ENCODE peak calls at places on chromosomes 5 and 9, in ten cellular contexts. T is OCI-LY7; F is GM12878; B is cardiac muscle cell; O is CD8-positive, alpha-beta memory T cell; U is H7; D is brain microvascular endothelial cell; W is Peyer's patch; H is heart right ventricle; X is endothelial cell of umbilical vein. I is an unnamed sample.

GRCh38 chr9:5557606-5558587 is 47.6 kb downstream of the PDCD1LG2 start:
- DNase-seq in T (no peak), F (no peak), B (peak; percentile 96), O (peak; percentile 51), U (no peak), D (no peak), W (no peak), H (peak; percentile 11), X (no peak), I (peak; percentile 48)

GRCh38 chr5:166909040-166909439 is 1382.4 kb upstream of the WWC1 start:
- DNase-seq in T (no peak), F (no peak), B (peak; percentile 77), O (no peak), U (no peak), D (no peak), W (no peak), H (no peak), X (no peak), I (no peak)

GRCh38 chr5:174503461-174504265 is 220.7 kb upstream of the MSX2 start:
- DNase-seq in T (no peak), F (no peak), B (peak; percentile 79), O (no peak), U (no peak), D (no peak), W (peak; percentile 74), H (no peak), X (peak; percentile 2), I (no peak)

GRCh38 chr9:93319301-93319991 is 132.0 kb upstream of the FAM120A start:
- DNase-seq in T (no peak), F (no peak), B (no peak), O (no peak), U (peak; percentile 40), D (no peak), W (no peak), H (no peak), X (no peak), I (no peak)

GRCh38 chr5:91361055-91361701 is 21.9 kb downstream of the ARRDC3 start:
- DNase-seq in T (peak; percentile 30), F (peak; percentile 49), B (no peak), O (peak; percentile 9), U (no peak), D (no peak), W (no peak), H (no peak), X (no peak), I (peak; percentile 22)

GRCh38 chr5:5629579-5629978 is 207.1 kb downstream of the ICE1 start:
- DNase-seq in T (no peak), F (no peak), B (peak; percentile 62), O (no peak), U (no peak), D (no peak), W (no peak), H (no peak), X (no peak), I (no peak)

GRCh38 chr5:110757118-110757729 is 18.4 kb downstream of the SLC25A46 start:
- DNase-seq in T (peak; percentile 61), F (no peak), B (peak; percentile 72), O (peak; percentile 24), U (no peak), D (peak; percentile 55), W (no peak), H (peak; percentile 6), X (peak; percentile 62), I (no peak)

GRCh38 chr5:65128226-65128625 is 353.5 kb downstream of the ADAMTS6 start:
- DNase-seq in T (no peak), F (no peak), B (no peak), O (no peak), U (no peak), D (no peak), W (no peak), H (no peak), X (no peak), I (no peak)

GRCh38 chr9:111161015-111161415 is 122.7 kb upstream of the LPAR1 start:
- DNase-seq in T (no peak), F (no peak), B (peak; percentile 44), O (no peak), U (no peak), D (peak; percentile 69), W (no peak), H (no peak), X (no peak), I (peak; percentile 25)

GRCh38 chr5:95042040-95042439 is 242.9 kb downstream of the MCTP1 start:
- DNase-seq in T (no peak), F (no peak), B (no peak), O (no peak), U (no peak), D (no peak), W (no peak), H (no peak), X (no peak), I (no peak)

GRCh38 chr5:10337986-10338385 is 15.5 kb upstream of the MARCHF6 start:
- DNase-seq in T (no peak), F (no peak), B (no peak), O (no peak), U (no peak), D (no peak), W (no peak), H (no peak), X (no peak), I (no peak)

GRCh38 chr5:10797246-10797645 is 36.2 kb upstream of the DAP start:
- DNase-seq in T (no peak), F (no peak), B (peak; percentile 28), O (no peak), U (no peak), D (no peak), W (no peak), H (no peak), X (no peak), I (no peak)

GRCh38 chr5:149529463-149529862 is 21.8 kb downstream of the CSNK1A1 start:
- DNase-seq in T (no peak), F (no peak), B (no peak), O (no peak), U (no peak), D (no peak), W (no peak), H (no peak), X (no peak), I (no peak)

GRCh38 chr9:121599872-121600585 is 51.4 kb upstream of the DAB2IP start:
- DNase-seq in T (no peak), F (no peak), B (no peak), O (no peak), U (peak; percentile 83), D (no peak), W (no peak), H (no peak), X (no peak), I (no peak)
- H3K4me3 ChIP-seq in T (no peak overlapping the region), F (no peak overlapping the region), B (peak overlapping the region; percentile 95), O (no peak overlapping the region), U (peak overlapping the region; percentile 84), D (peak overlapping the region; percentile 26), W (peak overlapping the region; percentile 26), H (peak overlapping the region; percentile 81), X (peak overlapping the region; percentile 37), I (no peak overlapping the region)

GRCh38 chr9:138096192-138096845 is 218.7 kb downstream of the CACNA1B start:
- DNase-seq in T (no peak), F (no peak), B (no peak), O (no peak), U (no peak), D (no peak), W (peak; percentile 19), H (no peak), X (no peak), I (no peak)
- H3K4me3 ChIP-seq in T (no peak overlapping the region), F (no peak overlapping the region), B (no peak overlapping the region), O (no peak overlapping the region), U (no peak overlapping the region), D (no peak overlapping the region), W (no peak overlapping the region), H (no peak overlapping the region), X (no peak overlapping the region), I (no peak overlapping the region)

DNA sequence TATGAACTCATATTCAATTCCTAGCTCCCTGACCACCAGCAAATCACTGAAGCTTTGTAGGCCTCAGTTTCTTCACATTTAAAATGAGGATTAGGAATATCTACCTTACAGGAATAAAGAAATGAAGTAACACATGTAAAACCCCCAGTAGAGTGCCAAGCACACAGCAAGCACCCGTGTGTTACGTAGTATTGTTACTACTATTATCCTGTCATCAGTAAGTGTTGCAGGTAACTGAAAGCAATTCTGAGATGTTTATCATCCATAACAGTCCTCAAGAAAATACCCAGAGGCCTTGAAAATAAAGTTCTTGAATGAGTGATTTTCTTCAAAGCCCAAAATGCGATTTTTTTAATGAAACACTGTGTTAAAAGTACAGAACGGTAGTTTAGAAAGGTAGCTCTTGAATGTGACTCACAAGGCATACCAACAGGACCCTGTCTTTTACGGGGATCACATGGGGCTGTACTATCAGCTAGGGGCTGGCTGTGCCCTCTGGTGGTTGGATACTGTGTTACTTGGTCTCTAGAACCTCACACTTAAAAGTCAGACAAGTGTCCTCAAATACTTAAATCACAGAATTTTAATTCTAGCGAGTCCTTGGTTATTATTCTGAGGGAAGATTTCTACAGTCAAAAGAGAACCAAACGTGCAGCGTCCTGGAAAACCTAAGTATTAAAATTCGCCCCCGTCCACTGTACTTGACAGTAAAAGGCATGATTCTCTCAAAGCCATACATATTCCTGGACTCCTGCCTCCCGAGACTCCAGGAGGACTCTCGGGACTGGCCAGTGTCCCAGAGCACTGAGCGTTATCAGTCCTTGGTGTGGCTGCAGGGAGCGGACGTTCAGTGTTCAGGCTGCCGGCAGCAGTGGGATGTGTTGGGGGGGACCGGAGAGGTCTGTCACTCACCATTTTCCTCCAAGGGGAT is 725 bp downstream of the NDUFB6 start:
- DNase-seq in T (peak; percentile 87), F (peak; percentile 59), B (peak; percentile 81), O (peak; percentile 73), U (peak; percentile 87), D (peak; percentile 83), W (peak; percentile 90), H (peak; percentile 39), X (peak; percentile 88), I (peak; percentile 37)
- H3K4me3 ChIP-seq in T (peak overlapping the region; percentile 98), F (peak overlapping the region; percentile 85), B (peak overlapping the region; percentile 81), O (peak overlapping the region; percentile 98), U (peak overlapping the region; percentile 77), D (peak overlapping the region; percentile 95), W (peak overlapping the region; percentile 52), H (peak overlapping the region; percentile 91), X (peak overlapping the region; percentile 88), I (peak overlapping the region; percentile 100)

GRCh38 chr5:176594554-176594953 is 15.4 kb downstream of the GPRIN1 start:
- DNase-seq in T (no peak), F (no peak), B (no peak), O (no peak), U (no peak), D (no peak), W (no peak), H (no peak), X (no peak), I (no peak)

GRCh38 chr5:176596069-176596656 is 13.8 kb downstream of the GPRIN1 start:
- DNase-seq in T (no peak), F (no peak), B (no peak), O (no peak), U (no peak), D (no peak), W (no peak), H (no peak), X (no peak), I (no peak)

GRCh38 chr5:176596689-176597416 is 13.1 kb downstream of the GPRIN1 start:
- DNase-seq in T (peak; percentile 13), F (no peak), B (peak; percentile 56), O (peak; percentile 70), U (peak; percentile 91), D (no peak), W (peak; percentile 73), H (no peak), X (peak; percentile 60), I (peak; percentile 66)

GRCh38 chr5:176595386-176595943 is 14.5 kb downstream of the GPRIN1 start:
- DNase-seq in T (no peak), F (no peak), B (no peak), O (no peak), U (no peak), D (no peak), W (no peak), H (no peak), X (no peak), I (no peak)

GRCh38 chr5:176597417-176598389 is 12.3 kb downstream of the GPRIN1 start:
- DNase-seq in T (no peak), F (no peak), B (no peak), O (no peak), U (peak; percentile 74), D (no peak), W (no peak), H (no peak), X (no peak), I (no peak)
- H3K4me3 ChIP-seq in T (no peak overlapping the region), F (no peak overlapping the region), B (no peak overlapping the region), O (no peak overlapping the region), U (no peak overlapping the region), D (no peak overlapping the region), W (peak overlapping the region; percentile 24), H (no peak overlapping the region), X (no peak overlapping the region), I (no peak overlapping the region)